ENCODE peak calls at places on chromosomes 3 and 15, in ten cellular contexts. K, C, M, G, B, D, O, J, E and X are unnamed samples.

GRCh38 chr3:191740712-191741111 is 279.7 kb downstream of the PYDC2 start:
- DNase-seq in K (no peak), C (no peak), M (no peak), G (peak), B (peak), D (no peak), O (no peak), J (no peak), E (no peak), X (no peak)

GRCh38 chr15:81071130-81071529 is 62.9 kb upstream of the CFAP161 start:
- DNase-seq in K (no peak), C (no peak), M (peak), G (no peak), B (peak), D (no peak), O (no peak), J (no peak), E (no peak), X (no peak)

GRCh38 chr3:106338582-106339219 is 469.9 kb upstream of the CBLB start:
- DNase-seq in K (no peak), C (no peak), M (no peak), G (no peak), B (peak), D (no peak), O (no peak), J (no peak), E (no peak), X (no peak)

GRCh38 chr3:41236198-41236597 is 36.9 kb downstream of the CTNNB1 start:
- DNase-seq in K (no peak), C (no peak), M (no peak), G (no peak), B (no peak), D (no peak), O (no peak), J (no peak), E (no peak), X (no peak)

GRCh38 chr3:194623449-194624290 is 9.5 kb downstream of the TMEM44 start:
- DNase-seq in K (no peak), C (no peak), M (no peak), G (no peak), B (no peak), D (no peak), O (no peak), J (no peak), E (no peak), X (no peak)

GRCh38 chr15:70301396-70301795 is 203.7 kb upstream of the TLE3 start:
- DNase-seq in K (no peak), C (no peak), M (no peak), G (no peak), B (no peak), D (no peak), O (no peak), J (no peak), E (no peak), X (no peak)

GRCh38 chr3:18295171-18295920 is 129.8 kb downstream of the SATB1 start:
- DNase-seq in K (peak), C (no peak), M (peak), G (peak), B (peak), D (no peak), O (no peak), J (no peak), E (peak), X (peak)

GRCh38 chr3:56323986-56324420 is 144.3 kb downstream of the ERC2 start:
- DNase-seq in K (no peak), C (no peak), M (peak), G (peak), B (peak), D (no peak), O (no peak), J (no peak), E (peak), X (no peak)